ENCODE peak calls at places on chromosomes 3 and 15, in five cellular contexts. F is CD8-positive, alpha-beta T cell; Z is mammary epithelial cell; A is mesendoderm; J is lower lobe of right lung. C is an unnamed sample.
A peak's percentile ranks its signal among the peaks of the same experiment; 100 is the strongest.

GRCh38 chr3:175355801-175356335 is 496.7 kb downstream of the NAALADL2 start:
- DNase-seq in F (no peak), Z (no peak), A (no peak), J (no peak), C (no peak)

GRCh38 chr3:187264051-187264450 is 27.5 kb downstream of the MASP1 start:
- DNase-seq in F (no peak), Z (no peak), A (peak; percentile 80), J (no peak), C (no peak)

GRCh38 chr3:13494463-13495350 is 14.6 kb downstream of the HDAC11 start:
- DNase-seq in F (no peak), Z (no peak), A (peak; percentile 48), J (peak; percentile 48), C (no peak)

GRCh38 chr3:186719945-186720739 is 3.0 kb downstream of the KNG1 start:
- DNase-seq in F (no peak), Z (no peak), A (no peak), J (no peak), C (no peak)

GRCh38 chr3:8741581-8742355 is 8.2 kb downstream of the CAV3 start:
- DNase-seq in F (no peak), Z (peak; percentile 46), A (peak; percentile 96), J (no peak), C (no peak)

GRCh38 chr15:73022156-73022555 is 30.1 kb upstream of the NEO1 start:
- DNase-seq in F (no peak), Z (no peak), A (no peak), J (no peak), C (no peak)

GRCh38 chr3:105686324-105686897 is 182.4 kb downstream of the CBLB start:
- DNase-seq in F (no peak), Z (no peak), A (no peak), J (no peak), C (no peak)

GRCh38 chr15:52765779-52766178 is 24.4 kb downstream of the ONECUT1 start:
- DNase-seq in F (no peak), Z (no peak), A (peak; percentile 25), J (no peak), C (no peak)

GRCh38 chr15:42121667-42122066 is 27.3 kb upstream of the PLA2G4D start:
- DNase-seq in F (no peak), Z (peak; percentile 20), A (no peak), J (peak; percentile 80), C (no peak)

GRCh38 chr3:151183253-151183652 is 19.8 kb downstream of the GPR171 start:
- DNase-seq in F (no peak), Z (no peak), A (no peak), J (no peak), C (no peak)

GRCh38 chr3:125316949-125317348 is 58.2 kb downstream of the ZNF148 start:
- DNase-seq in F (no peak), Z (no peak), A (no peak), J (no peak), C (no peak)

GRCh38 chr15:90101130-90101968 is 919 bp downstream of the IDH2 start:
- DNase-seq in F (peak; percentile 32), Z (no peak), A (peak; percentile 82), J (peak; percentile 74), C (peak; percentile 87)

GRCh38 chr3:182241777-182242556 is 530.2 kb downstream of the SOX2 start:
- DNase-seq in F (no peak), Z (no peak), A (no peak), J (no peak), C (no peak)

GRCh38 chr3:182241196-182241776 is 529.6 kb downstream of the SOX2 start:
- DNase-seq in F (no peak), Z (no peak), A (no peak), J (no peak), C (no peak)

GRCh38 chr3:182240474-182240873 is 528.7 kb downstream of the SOX2 start:
- DNase-seq in F (no peak), Z (no peak), A (no peak), J (no peak), C (no peak)

GRCh38 chr3:182238141-182238540 is 526.4 kb downstream of the SOX2 start:
- DNase-seq in F (no peak), Z (no peak), A (peak; percentile 86), J (no peak), C (no peak)

GRCh38 chr3:182239316-182239715 is 527.6 kb downstream of the SOX2 start:
- DNase-seq in F (no peak), Z (no peak), A (no peak), J (no peak), C (no peak)
- H3K4me1 ChIP-seq in F (no peaks in the 10 kb centered on the region), Z (peaks cover 10% of the 10 kb centered on the region), A (no peaks in the 10 kb centered on the region), J (no peaks in the 10 kb centered on the region), C (no peaks in the 10 kb centered on the region)

GRCh38 chr3:30944124-30944523 is 49.7 kb upstream of the GADL1 start:
- DNase-seq in F (no peak), Z (no peak), A (no peak), J (no peak), C (no peak)
- H3K4me1 ChIP-seq in F (no peaks in the 10 kb centered on the region), Z (peaks cover 8% of the 10 kb centered on the region), A (no peaks in the 10 kb centered on the region), J (no peaks in the 10 kb centered on the region), C (no peaks in the 10 kb centered on the region)

DNA sequence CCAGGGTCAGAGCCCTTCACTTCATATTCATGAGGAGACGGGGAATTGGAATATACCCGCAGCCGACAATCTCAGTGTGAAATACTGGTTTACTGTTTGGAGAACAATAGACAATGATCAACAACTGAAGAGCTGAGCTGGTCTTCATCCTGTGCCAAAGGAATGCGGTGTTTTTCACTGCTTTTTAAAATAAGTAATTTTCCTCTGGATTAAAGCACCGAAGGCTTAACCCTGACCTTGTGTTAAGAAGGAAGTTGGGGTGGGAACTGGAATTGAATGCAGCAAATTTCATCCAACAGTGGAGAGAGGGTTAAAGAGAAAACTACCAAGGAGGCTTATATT is at the start of gene TM4SF18:
- DNase-seq in F (no peak), Z (no peak), A (peak; percentile 16), J (no peak), C (no peak)
- H3K4me1 ChIP-seq in F (no peaks in the 10 kb centered on the region), Z (peaks cover 6% of the 10 kb centered on the region), A (peaks cover 9% of the 10 kb centered on the region), J (peaks cover 8% of the 10 kb centered on the region), C (no peaks in the 10 kb centered on the region)

DNA sequence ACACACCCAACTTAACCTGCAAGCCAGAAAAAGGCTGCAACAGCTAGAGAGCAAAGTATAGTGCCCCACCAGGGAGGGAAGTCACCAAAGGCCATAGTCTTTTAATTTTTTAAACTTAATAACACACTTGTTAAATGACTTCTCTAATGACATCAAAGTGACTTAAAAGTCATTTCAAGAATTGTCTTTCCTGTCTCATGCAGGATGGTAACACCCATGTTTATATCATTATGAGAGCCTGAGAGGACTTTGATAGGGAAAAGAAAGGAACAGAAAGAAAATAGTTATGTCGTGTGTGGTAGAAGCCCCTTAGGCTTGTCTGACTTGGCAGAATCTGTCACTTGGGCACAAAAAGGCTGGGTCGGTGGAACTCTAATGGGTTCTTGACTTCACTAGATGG is 57.9 kb upstream of the C2CD4B start:
- DNase-seq in F (no peak), Z (no peak), A (no peak), J (no peak), C (no peak)
- H3K4me1 ChIP-seq in F (no peaks in the 10 kb centered on the region), Z (no peaks in the 10 kb centered on the region), A (no peaks in the 10 kb centered on the region), J (no peaks in the 10 kb centered on the region), C (no peaks in the 10 kb centered on the region)

DNA sequence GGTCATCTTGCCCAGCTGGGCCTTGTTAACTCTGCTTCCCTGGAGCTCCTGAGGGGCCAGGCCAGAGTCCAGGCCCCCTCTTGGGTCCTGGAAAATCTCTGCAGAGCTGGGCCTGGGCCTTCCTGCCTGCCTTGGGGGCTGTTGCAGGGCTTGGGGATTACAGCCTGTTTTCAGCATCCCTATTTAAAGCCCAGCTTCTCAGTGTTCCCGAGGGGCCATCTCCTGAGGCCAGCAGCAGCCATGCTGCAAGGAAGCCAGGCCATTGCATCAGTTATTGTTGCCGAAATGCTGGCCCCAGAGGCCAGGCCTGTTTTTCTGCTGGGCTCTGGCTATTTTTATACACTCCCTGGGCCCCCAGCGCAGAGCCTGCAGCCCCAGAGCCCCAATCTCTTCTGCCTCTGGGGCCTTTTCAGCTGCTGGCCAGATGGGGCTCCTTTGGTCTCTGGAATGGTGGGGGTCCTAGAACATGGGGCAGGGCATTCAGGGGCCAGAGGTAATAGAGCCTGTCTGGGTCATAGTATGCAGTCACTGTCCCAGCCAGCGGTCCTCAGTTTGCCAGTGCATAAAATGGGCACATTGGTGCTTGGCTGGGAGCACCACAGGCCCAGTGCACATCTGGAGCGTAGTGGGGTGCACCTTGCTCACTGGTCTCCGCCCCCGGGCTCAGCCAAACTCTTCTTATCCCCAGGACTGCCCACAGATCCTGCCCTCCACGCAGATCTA is 28.5 kb downstream of the PLXNA1 start:
- DNase-seq in F (no peak), Z (no peak), A (peak; percentile 51), J (no peak), C (no peak)
- H3K4me1 ChIP-seq in F (no peaks in the 10 kb centered on the region), Z (no peaks in the 10 kb centered on the region), A (no peaks in the 10 kb centered on the region), J (no peaks in the 10 kb centered on the region), C (no peaks in the 10 kb centered on the region)

GRCh38 chr15:76278651-76279050 is 32.6 kb downstream of the ETFA start:
- DNase-seq in F (no peak), Z (no peak), A (no peak), J (no peak), C (no peak)

GRCh38 chr15:76270876-76271275 is 40.4 kb downstream of the ETFA start:
- DNase-seq in F (no peak), Z (peak; percentile 13), A (no peak), J (no peak), C (no peak)

GRCh38 chr15:76274226-76274625 is 37.0 kb downstream of the ETFA start:
- DNase-seq in F (no peak), Z (no peak), A (no peak), J (no peak), C (no peak)

DNA sequence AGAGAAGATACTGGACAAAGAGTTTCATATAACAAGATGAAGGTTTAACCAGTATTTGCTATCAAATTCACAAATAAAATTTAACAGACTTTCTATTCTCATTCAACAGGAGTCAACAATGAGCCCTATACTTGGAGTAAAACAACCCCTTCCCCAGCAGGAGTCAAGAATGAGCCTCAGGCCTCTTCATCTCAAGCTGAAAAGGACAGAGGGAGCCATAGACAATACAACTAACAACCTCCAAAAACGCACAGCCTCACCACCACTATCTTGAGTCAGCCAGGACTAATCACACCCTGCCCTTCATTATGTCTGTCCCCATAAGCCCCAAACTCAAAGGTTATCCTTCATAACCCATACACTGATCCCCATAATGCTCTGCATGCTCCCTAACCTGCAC is 36.4 kb downstream of the ETFA start:
- DNase-seq in F (no peak), Z (no peak), A (peak; percentile 11), J (no peak), C (no peak)
- H3K4me1 ChIP-seq in F (no peaks in the 10 kb centered on the region), Z (no peaks in the 10 kb centered on the region), A (no peaks in the 10 kb centered on the region), J (no peaks in the 10 kb centered on the region), C (no peaks in the 10 kb centered on the region)

GRCh38 chr3:43319364-43319763 is 33.0 kb downstream of the SNRK start:
- DNase-seq in F (no peak), Z (no peak), A (no peak), J (no peak), C (no peak)
- H3K4me1 ChIP-seq in F (peaks cover 78% of the 10 kb centered on the region), Z (no peaks in the 10 kb centered on the region), A (no peaks in the 10 kb centered on the region), J (peaks cover 61% of the 10 kb centered on the region), C (peaks cover 15% of the 10 kb centered on the region)

DNA sequence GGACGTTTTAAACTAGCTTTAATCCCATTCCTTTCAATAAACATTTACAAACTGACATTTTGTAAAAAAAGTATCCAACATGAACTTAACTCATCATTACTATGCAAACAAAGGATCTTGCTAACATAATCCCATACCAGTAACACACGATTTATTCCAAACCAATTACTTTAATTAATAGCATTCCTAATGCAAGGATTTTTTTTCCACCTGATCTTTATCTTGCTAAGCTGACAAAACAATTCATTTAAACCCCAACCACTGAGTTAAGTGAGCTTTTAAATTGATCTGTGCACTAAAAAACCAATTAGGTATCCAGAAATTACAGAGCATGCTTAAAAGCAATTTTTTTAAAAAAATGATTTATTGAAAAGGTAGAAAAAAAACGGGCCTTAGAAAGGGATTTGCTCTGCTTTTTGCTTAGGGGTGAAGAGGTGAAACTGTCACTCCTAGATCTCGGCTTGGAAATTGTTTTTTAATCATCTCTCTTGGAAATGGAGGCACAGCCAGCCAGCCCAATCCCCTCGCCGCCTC is 1.2 kb downstream of the SH3BP5 start:
- DNase-seq in F (no peak), Z (no peak), A (no peak), J (no peak), C (no peak)
- H3K4me1 ChIP-seq in F (peaks cover 37% of the 10 kb centered on the region), Z (peaks cover 19% of the 10 kb centered on the region), A (peaks cover 2% of the 10 kb centered on the region), J (peaks cover 61% of the 10 kb centered on the region), C (peaks cover 7% of the 10 kb centered on the region)

C was measured in pancreas.